ENCODE peak calls at places on chromosomes 7 and 10, in six cellular contexts. Q is HFFc6, L is mucosa of descending colon, I is GM13976, F is left ventricle myocardium inferior, Y is coronary artery. B is an unnamed sample.

GRCh38 chr10:51326174-51326573 is 251.9 kb downstream of the PRKG1 start:
- DNase-seq in Y (no peak), Q (no peak), F (no peak), I (no peak), L (no peak), B (no peak)

GRCh38 chr10:93061594-93062498 is 1.2 kb downstream of the CYP26C1 start:
- DNase-seq in Y (no peak), L (no peak), Q (no peak), F (no peak), I (peak), B (peak)

GRCh38 chr7:29075621-29076020 is 70.7 kb downstream of the CPVL start:
- DNase-seq in L (no peak), Y (no peak), F (no peak), Q (no peak), I (no peak), B (no peak)

GRCh38 chr10:45000764-45001381 is at the start of gene ZNF22:
- DNase-seq in F (peak), I (peak), L (peak), Y (peak), Q (peak), B (peak)

GRCh38 chr7:16323313-16323712 is 98.0 kb downstream of the CRPPA start:
- DNase-seq in F (no peak), I (no peak), Y (no peak), Q (no peak), L (no peak), B (no peak)

GRCh38 chr7:28400838-28401360 is 11.4 kb upstream of the CREB5 start:
- DNase-seq in Y (no peak), F (no peak), Q (no peak), I (no peak), L (no peak), B (no peak)

GRCh38 chr7:33486626-33487025 is 357.3 kb downstream of the BBS9 start:
- DNase-seq in Q (no peak), Y (no peak), F (no peak), L (no peak), I (peak), B (no peak)

GRCh38 chr7:74256446-74257408 is 2.5 kb upstream of the RFC2 start:
- DNase-seq in I (peak), L (no peak), Q (peak), Y (no peak), F (no peak), B (no peak)

GRCh38 chr7:167976-168791 is 24.2 kb upstream of the FAM20C start:
- DNase-seq in F (no peak), L (no peak), Q (no peak), Y (no peak), I (no peak), B (no peak)

GRCh38 chr10:43377393-43377883 is 6.0 kb downstream of the FXYD4 start:
- DNase-seq in I (no peak), Y (no peak), F (no peak), L (no peak), Q (no peak), B (no peak)

DNA sequence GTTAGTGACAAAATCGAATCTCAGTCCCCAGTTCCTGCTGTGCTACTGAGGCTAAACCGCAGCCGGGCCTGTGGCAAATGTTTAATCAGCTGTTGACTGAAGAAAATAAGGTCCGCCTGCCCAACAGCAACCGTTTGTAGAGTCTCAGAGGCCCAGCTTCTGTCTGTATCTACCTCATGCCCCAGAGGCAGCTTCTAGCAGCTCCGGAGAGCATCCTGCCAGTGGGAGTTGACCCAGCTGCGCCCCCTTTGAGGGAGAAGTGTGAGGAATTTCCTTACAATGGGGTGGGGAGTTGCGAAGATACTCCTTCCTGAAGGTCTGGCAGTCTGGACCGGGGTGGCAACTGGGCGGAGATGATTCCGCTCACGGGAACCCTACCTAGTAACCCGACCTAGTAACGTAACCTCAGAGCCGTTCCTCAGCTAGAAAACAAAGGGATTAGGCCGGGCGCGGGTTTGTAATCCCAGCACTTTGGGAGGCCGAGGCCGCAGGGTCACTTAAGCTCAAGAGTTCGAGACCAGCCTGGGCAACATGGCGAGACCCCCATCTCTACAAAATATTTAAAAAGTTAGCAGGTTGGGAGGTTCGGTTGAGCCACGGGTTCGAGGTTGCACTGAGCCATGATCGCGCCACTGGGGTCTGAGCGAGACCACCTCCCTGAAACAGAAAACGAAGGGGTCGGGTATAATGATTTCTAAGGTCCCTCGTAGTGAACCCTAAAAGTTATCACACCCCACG is 846 bp upstream of the ZNF775 start:
- DNase-seq in I (no peak), Q (peak), L (peak), F (peak), Y (no peak), B (peak)
- TF ChIP-seq CTCF in I (peak), Q (no peak), L (no peak), F (peak), Y (no peak), B (peak)

GRCh38 chr7:7223250-7223649 is 40.9 kb downstream of the C1GALT1 start:
- DNase-seq in Y (no peak), F (no peak), Q (no peak), I (no peak), L (no peak), B (no peak)

GRCh38 chr7:7226407-7226806 is 44.1 kb downstream of the C1GALT1 start:
- DNase-seq in F (no peak), Y (no peak), Q (no peak), I (no peak), L (no peak), B (no peak)

GRCh38 chr7:7220821-7221220 is 38.5 kb downstream of the C1GALT1 start:
- DNase-seq in L (no peak), Q (no peak), F (no peak), I (no peak), Y (no peak), B (no peak)

GRCh38 chr7:7219216-7219615 is 36.9 kb downstream of the C1GALT1 start:
- DNase-seq in Q (no peak), I (no peak), F (no peak), Y (no peak), L (no peak), B (no peak)

DNA sequence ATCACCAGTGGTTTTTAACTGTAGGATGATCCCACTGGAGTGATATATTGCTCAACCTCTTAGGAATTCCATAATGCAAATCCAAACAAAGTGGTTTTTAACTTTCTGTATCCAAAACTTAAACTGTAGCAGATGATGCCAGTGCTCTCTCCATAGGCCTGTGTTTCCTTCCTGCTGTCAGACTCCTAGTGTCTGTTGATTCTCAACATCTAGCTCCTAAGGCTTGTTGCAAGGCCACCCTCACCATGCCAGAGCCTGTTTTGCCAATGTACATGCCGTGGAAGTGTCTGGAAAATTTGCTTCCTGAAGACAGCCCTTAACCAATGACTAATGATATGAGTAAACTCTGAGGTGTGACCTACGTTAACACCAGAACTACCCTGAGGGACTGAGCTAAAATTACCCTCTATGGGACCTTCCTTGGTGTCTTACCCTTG is 39.3 kb downstream of the C1GALT1 start:
- DNase-seq in I (no peak), F (no peak), Y (no peak), Q (peak), L (no peak), B (no peak)
- TF ChIP-seq CTCF in I (no peak), F (no peak), Y (no peak), Q (no peak), L (no peak), B (no peak)

GRCh38 chr10:124509836-124510535 is 48.4 kb downstream of the LHPP start:
- DNase-seq in Y (no peak), Q (no peak), F (no peak), I (no peak), L (no peak), B (no peak)
- TF ChIP-seq CTCF in Y (no peak), Q (no peak), F (no peak), I (no peak), L (no peak), B (no peak)

GRCh38 chr7:90244565-90244908 is 437 bp upstream of the CFAP69 start:
- DNase-seq in I (no peak), Q (no peak), F (no peak), L (no peak), Y (no peak), B (no peak)

GRCh38 chr7:90242369-90243168 is 2.4 kb upstream of the CFAP69 start:
- DNase-seq in I (peak), F (no peak), Q (no peak), L (peak), Y (no peak), B (peak)

GRCh38 chr7:90246184-90246583 is 1.2 kb downstream of the CFAP69 start:
- DNase-seq in F (no peak), I (no peak), Y (no peak), L (no peak), Q (no peak), B (no peak)

GRCh38 chr7:90248706-90249105 is 3.7 kb downstream of the CFAP69 start:
- DNase-seq in I (no peak), Y (no peak), L (no peak), Q (no peak), F (no peak), B (no peak)

GRCh38 chr7:90244909-90245841 is at the start of gene CFAP69:
- DNase-seq in Y (peak), L (peak), I (peak), Q (peak), F (peak), B (peak)
- TF ChIP-seq CTCF in Y (no peak), L (no peak), I (no peak), Q (peak), F (peak), B (no peak)

DNA sequence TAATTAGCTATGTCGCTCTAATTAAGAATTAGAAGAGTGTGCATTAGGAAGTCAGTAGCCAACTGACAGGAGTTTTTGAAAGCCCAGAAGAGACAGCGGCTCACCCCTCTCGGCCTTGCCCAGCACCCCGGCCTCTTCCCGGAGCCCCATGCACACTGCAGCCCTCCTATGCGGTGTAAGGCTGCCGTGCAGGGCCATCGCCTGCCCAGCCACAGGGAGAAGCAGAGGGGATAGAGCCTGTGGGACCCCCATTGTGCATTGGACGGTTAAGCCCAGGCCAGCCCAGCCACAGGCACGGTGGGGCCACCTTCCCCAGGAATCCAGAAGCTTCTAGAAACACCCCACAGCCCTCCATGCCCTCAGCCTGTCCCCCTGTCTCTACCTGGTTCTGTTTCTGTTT is 569.7 kb upstream of the MKI67 start:
- DNase-seq in L (no peak), Q (no peak), I (no peak), Y (no peak), F (no peak), B (no peak)
- TF ChIP-seq CTCF in L (no peak), Q (no peak), I (no peak), Y (no peak), F (no peak), B (no peak)

DNA sequence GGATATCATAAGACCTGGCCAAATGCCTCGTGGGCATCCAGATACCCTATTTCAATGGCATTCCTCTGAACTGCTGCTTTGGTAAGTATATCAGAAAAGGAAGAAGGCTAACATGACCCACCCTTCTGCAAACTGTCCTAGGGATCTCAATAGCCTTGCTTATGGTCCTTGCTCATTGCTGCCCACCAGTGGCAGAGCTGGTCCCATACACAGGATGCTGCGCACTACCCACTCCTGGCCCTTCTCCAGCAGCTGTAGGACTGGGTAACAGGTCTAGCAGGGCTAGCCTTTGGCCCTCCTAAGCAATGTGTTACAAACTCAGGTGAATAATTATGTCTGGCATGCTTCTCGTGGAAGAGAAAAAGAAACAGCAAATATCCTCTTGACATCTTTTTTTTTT is 72.5 kb downstream of the C10orf90 start:
- DNase-seq in F (no peak), I (peak), Q (peak), Y (no peak), L (peak), B (peak)
- TF ChIP-seq CTCF in F (peak), I (peak), Q (peak), Y (no peak), L (no peak), B (peak)

B was measured in GM10248.